ENCODE peak calls at places on chromosomes 6 and 20, in nine cellular contexts. E is ovary; W is neural progenitor cell; J is naive thymus-derived CD4-positive, alpha-beta T cell; V is GM23338; P is psoas muscle; K is H9; O is adrenal gland; R is RWPE2. S is an unnamed sample. For H3K4me1 and H3K27me3, the result is how much of the 10 kb centered on the place peaks cover.

GRCh38 chr6:169647637-169648036 is 54.2 kb downstream of the WDR27 start:
- DNase-seq in W (no peak), V (no peak), J (no peak), R (no peak), P (no peak), K (no peak), E (no peak), O (no peak), S (no peak)

GRCh38 chr20:13418263-13419229 is 197.5 kb downstream of the ISM1 start:
- DNase-seq in P (no peak), R (no peak), E (no peak), O (no peak), W (no peak), V (no peak), K (no peak), J (no peak), S (no peak)

GRCh38 chr6:79964607-79965081 is 17.3 kb upstream of the ELOVL4 start:
- DNase-seq in P (no peak), E (no peak), J (no peak), V (no peak), R (no peak), W (no peak), O (no peak), K (no peak), S (no peak)

GRCh38 chr20:50724112-50724724 is 7.2 kb upstream of the PARD6B start:
- DNase-seq in W (no peak), J (no peak), P (no peak), O (no peak), E (peak), K (no peak), V (no peak), R (peak), S (no peak)

GRCh38 chr6:43635387-43636311 is at the start of gene MAD2L1BP:
- DNase-seq in V (peak), K (peak), R (peak), W (peak), P (peak), O (peak), E (peak), J (peak), S (no peak)

GRCh38 chr20:19947611-19948264 is 69.4 kb upstream of the NAA20 start:
- DNase-seq in R (no peak), E (no peak), V (peak), J (no peak), K (peak), P (no peak), W (no peak), O (no peak), S (no peak)

GRCh38 chr6:73262701-73263569 is at the start of gene KHDC1:
- DNase-seq in O (peak), R (no peak), P (peak), K (peak), W (peak), V (peak), E (peak), J (peak), S (peak)

GRCh38 chr6:52724406-52725121 is 38.7 kb downstream of the GSTA2 start:
- DNase-seq in K (peak), V (peak), R (no peak), W (peak), P (peak), E (no peak), O (peak), J (peak), S (no peak)

GRCh38 chr20:59526242-59527225 is 77.8 kb upstream of the PHACTR3 start:
- DNase-seq in V (peak), W (peak), J (no peak), R (peak), P (no peak), O (no peak), E (no peak), K (peak), S (no peak)

GRCh38 chr6:150924808-150925654 is 59.5 kb downstream of the MTHFD1L start:
- DNase-seq in O (no peak), P (no peak), V (peak), E (no peak), W (no peak), R (no peak), J (no peak), K (no peak), S (no peak)

GRCh38 chr6:25138697-25139051 is 140.5 kb upstream of the CARMIL1 start:
- DNase-seq in E (no peak), O (no peak), R (no peak), V (no peak), J (peak), K (no peak), P (no peak), W (no peak), S (peak)

GRCh38 chr6:32329141-32329540 is 42.6 kb downstream of the TSBP1 start:
- DNase-seq in K (no peak), E (no peak), V (no peak), O (no peak), R (no peak), J (no peak), P (no peak), W (no peak), S (no peak)

GRCh38 chr6:15796130-15796766 is 133.4 kb upstream of the DTNBP1 start:
- DNase-seq in W (no peak), P (peak), V (no peak), R (no peak), O (no peak), K (no peak), J (no peak), E (no peak), S (no peak)

GRCh38 chr6:36666726-36667591 is 11.6 kb upstream of the CDKN1A start:
- DNase-seq in V (peak), J (no peak), O (peak), W (peak), K (peak), R (peak), P (peak), E (peak), S (peak)

GRCh38 chr6:379367-380181 is 12.0 kb upstream of the IRF4 start:
- DNase-seq in E (no peak), O (no peak), P (no peak), J (no peak), V (no peak), R (peak), K (peak), W (no peak), S (no peak)

GRCh38 chr6:146775227-146775626 is 176.5 kb downstream of the ADGB start:
- DNase-seq in W (no peak), P (no peak), J (peak), E (no peak), R (no peak), K (no peak), V (peak), O (no peak), S (no peak)

GRCh38 chr20:1505871-1506270 is 14.7 kb upstream of the SIRPB2 start:
- DNase-seq in K (no peak), P (no peak), R (no peak), V (no peak), W (no peak), O (no peak), E (no peak), J (no peak), S (peak)

GRCh38 chr6:152094992-152095592 is 287.6 kb downstream of the ESR1 start:
- DNase-seq in P (peak), V (no peak), W (no peak), R (peak), J (no peak), O (peak), K (peak), E (peak), S (peak)

GRCh38 chr6:79613912-79614311 is 17.2 kb upstream of the SH3BGRL2 start:
- DNase-seq in R (no peak), W (no peak), J (no peak), K (no peak), E (no peak), V (no peak), P (no peak), O (no peak), S (no peak)

GRCh38 chr20:62284448-62284847 is 18.3 kb upstream of the ADRM1 start:
- DNase-seq in O (no peak), R (no peak), K (no peak), V (no peak), W (no peak), P (no peak), J (no peak), E (no peak), S (no peak)

GRCh38 chr20:39097889-39098288 is 135.7 kb downstream of the DHX35 start:
- DNase-seq in R (no peak), P (no peak), W (no peak), K (no peak), J (no peak), V (no peak), O (no peak), E (no peak), S (no peak)

GRCh38 chr6:27617700-27618689 is 145.1 kb upstream of the ZNF184 start:
- DNase-seq in R (no peak), V (peak), K (peak), P (no peak), O (no peak), J (no peak), W (peak), E (no peak), S (no peak)

GRCh38 chr6:18264338-18265098 is at the start of gene DEK:
- DNase-seq in R (peak), E (peak), O (peak), P (peak), K (peak), J (peak), W (peak), V (peak), S (no peak)

GRCh38 chr6:18265099-18265372 is 706 bp upstream of the DEK start:
- DNase-seq in W (no peak), K (no peak), J (no peak), P (no peak), R (no peak), O (no peak), V (no peak), E (no peak), S (no peak)

GRCh38 chr6:18263561-18264337 is 581 bp downstream of the DEK start:
- DNase-seq in E (peak), P (peak), V (peak), O (peak), K (no peak), W (no peak), J (peak), R (no peak), S (peak)

GRCh38 chr6:18261877-18262276 is 2.5 kb downstream of the DEK start:
- DNase-seq in E (no peak), K (no peak), O (no peak), P (no peak), W (peak), J (no peak), R (no peak), V (no peak), S (no peak)

DNA sequence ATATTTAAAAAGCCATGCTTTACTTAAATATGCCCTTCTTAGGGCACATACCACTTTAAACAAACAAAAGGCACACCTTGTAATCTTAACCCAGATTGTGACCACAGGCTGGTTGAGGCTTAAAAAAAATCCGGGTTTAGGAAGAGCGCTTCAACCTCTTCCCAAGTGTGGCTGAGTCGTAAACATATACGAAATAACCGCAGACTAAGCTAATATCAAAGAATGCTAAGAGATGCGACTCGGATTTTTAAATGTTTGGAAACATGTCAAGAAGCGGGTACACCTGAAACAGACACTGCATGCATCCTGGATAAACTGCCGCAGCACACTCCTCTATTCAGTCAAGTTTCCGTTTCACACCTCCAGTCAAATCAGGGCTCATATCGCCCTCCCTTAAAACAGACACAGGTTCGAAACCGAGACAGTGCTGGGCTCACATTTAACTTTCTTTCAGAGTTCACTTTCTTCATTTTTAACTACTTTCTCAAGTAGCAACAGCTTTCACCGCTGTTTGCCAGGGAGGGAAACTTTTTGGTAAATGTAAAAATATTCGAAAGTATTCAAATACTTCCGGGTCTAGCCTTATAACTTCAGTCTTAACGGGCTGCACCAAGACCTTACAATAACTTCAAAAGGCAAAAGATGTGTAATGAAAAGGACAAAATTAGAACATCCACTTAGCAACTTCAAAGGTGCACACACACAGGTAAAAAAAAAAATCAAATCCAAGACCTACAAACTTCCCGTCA is 1.3 kb downstream of the DEK start:
- DNase-seq in W (peak), E (no peak), J (peak), K (no peak), O (no peak), P (no peak), R (no peak), V (no peak), S (no peak)
- H3K4me1 ChIP-seq in W (under half), E (under half), J (under half), K (under half), O (under half), P (half or more), R (under half), V (under half), S (under half)

DNA sequence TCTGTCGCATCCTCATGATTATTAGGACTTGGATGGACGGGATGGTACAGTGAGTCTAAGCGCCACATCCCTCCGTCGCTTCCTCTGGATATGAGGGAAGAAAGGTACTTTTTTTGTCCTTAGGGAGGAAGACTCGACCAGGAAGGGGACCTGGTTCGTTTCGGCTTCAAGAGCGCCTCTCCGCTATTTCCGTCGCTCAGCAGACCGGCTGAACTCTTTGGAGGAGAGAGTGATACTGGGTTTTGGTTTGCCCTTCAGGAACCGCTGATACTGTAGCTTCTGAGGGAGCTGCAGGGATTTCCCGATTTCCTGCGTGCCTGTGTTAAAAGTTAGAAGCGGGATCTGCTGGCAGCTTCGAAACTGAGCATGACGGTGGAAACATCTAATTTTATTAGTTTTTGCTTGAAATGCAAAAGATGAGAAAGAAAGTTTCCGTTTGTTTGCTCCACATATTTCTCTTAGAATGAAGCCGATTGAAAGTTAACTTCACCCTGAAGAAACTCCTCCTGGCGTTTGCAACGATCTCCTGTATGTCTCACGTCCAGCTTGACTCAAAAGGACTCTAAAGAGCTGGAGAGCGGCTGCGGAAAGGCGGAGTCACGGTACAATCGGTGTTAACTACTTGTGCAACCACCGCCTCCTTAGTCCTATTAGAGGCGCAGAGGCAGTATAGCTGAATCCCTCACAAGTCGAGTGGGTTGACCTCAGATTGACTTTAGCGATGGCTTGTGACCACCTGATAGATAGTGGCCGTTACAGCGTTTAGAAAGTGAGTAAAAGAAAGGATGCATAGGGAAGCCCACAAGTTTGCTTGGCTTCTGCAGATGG is 129.4 kb downstream of the TRIM27 start:
- DNase-seq in J (no peak), P (no peak), E (no peak), K (peak), W (peak), R (no peak), O (no peak), V (peak), S (no peak)
- H3K27me3 ChIP-seq in J (under half), P (under half), E (under half), K (under half), W (half or more), R (under half), O (half or more), V (under half), S (under half)

GRCh38 chr6:71351190-71351589 is 62.6 kb downstream of the OGFRL1 start:
- DNase-seq in E (no peak), J (no peak), P (no peak), V (no peak), O (no peak), W (no peak), R (no peak), K (no peak), S (no peak)
- H3K27ac ChIP-seq in E (no peak), J (no peak), P (no peak), V (no peak), O (peak), W (no peak), R (no peak), K (no peak), S (no peak)

GRCh38 chr6:166343157-166343502 is 785 bp upstream of the SFT2D1 start:
- DNase-seq in R (no peak), K (no peak), P (no peak), E (no peak), W (no peak), J (no peak), V (no peak), O (no peak), S (peak)

GRCh38 chr6:166341464-166341863 is 881 bp downstream of the SFT2D1 start:
- DNase-seq in V (no peak), P (no peak), R (no peak), K (no peak), E (no peak), J (peak), W (no peak), O (no peak), S (no peak)

GRCh38 chr6:166344240-166344639 is 1.9 kb upstream of the SFT2D1 start:
- DNase-seq in W (no peak), O (no peak), J (no peak), V (peak), P (no peak), E (no peak), K (no peak), R (no peak), S (no peak)

GRCh38 chr6:166342293-166343156 is at the start of gene SFT2D1:
- DNase-seq in O (peak), V (peak), K (peak), E (peak), R (peak), W (peak), P (peak), J (peak), S (no peak)

GRCh38 chr6:166341915-166342292 is 441 bp downstream of the SFT2D1 start:
- DNase-seq in R (no peak), K (no peak), W (peak), J (no peak), E (no peak), P (no peak), O (peak), V (peak), S (no peak)
- H3K4me1 ChIP-seq in R (under half), K (under half), W (under half), J (under half), E (under half), P (under half), O (under half), V (under half), S (under half)

DNA sequence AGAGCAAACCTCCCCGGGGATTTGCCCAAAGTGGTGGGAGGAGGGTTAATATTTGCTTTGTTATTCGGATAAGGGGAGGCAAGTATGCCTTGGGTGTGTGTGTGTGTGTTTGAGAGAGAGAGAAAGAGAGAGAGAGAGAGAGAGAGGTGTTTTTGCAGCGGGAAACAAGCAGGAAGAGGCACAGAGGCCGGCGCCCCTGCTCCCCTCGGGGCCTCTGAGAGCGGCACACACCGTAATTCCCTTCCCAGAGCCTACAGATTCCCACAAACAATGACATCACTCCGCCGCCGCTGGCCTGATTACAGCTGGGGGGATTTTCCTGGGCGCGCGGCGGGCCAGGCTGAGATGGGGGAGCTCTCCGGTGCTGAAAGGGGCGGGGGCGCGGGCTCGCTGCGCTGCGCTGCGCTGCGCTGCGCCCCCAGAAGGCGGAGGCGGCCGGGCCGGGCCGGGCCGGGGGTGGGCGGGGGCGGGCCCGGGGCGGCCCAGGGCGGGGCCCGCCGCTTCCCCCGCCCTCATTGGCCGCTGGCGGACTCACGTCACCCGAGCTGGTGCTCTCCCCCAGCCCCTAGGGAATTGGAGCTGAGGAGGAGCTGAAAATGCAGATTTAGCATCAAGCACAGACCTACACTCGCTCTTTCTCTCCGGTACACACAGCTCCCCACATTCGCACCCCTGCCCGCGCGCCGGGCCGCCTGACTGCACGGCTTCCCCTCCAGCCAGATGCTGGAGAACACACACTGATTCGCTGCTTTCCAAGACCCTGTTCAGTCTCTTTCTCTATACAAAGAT is at the start of gene PCSK2:
- DNase-seq in R (no peak), E (peak), W (peak), J (no peak), V (peak), P (peak), O (peak), K (peak), S (no peak)
- H3K27me3 ChIP-seq in R (half or more), E (under half), W (half or more), J (under half), V (half or more), P (under half), O (under half), K (under half), S (half or more)

DNA sequence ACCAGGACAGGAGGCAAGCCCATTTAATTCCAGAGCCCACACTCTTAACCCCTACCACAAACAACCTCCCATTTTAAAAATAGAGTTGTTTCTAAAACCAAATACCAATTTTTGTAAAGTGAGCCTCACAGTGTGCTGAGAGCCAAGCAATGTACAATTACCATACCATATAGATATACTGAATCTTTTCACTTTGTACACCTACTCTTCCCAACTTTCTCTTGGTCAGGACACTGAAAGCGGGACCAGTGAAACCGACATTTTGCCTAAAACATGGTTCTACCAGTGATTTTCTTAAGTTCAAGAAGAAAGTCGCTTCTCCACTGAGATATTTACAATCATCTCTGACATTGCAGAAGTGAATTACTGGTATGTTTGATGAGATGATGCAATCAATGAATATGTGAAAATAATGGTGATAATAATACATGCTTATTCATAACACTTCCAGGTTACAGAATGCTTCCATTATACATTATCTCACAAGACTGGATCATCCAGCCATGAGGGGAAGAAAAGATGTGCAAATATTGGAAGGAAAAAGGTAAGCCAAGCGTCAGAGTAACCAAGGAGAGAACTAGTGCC is 74.1 kb downstream of the HIVEP2 start:
- DNase-seq in W (no peak), O (no peak), J (no peak), E (no peak), V (no peak), R (no peak), P (no peak), K (no peak), S (no peak)
- H3K27ac ChIP-seq in W (no peak), O (no peak), J (no peak), E (no peak), V (no peak), R (no peak), P (peak), K (no peak), S (peak)

GRCh38 chr6:141118991-141119390 is 1013.7 kb upstream of the GJE1 start:
- DNase-seq in R (no peak), W (no peak), J (no peak), E (no peak), P (no peak), V (no peak), K (no peak), O (no peak), S (no peak)
- H3K4me1 ChIP-seq in R (under half), W (under half), J (under half), E (under half), P (under half), V (under half), K (under half), O (under half), S (under half)

GRCh38 chr20:57686931-57687652 is 22.7 kb downstream of the PMEPA1 start:
- DNase-seq in V (no peak), O (no peak), R (no peak), J (no peak), E (no peak), K (no peak), W (no peak), P (no peak), S (peak)
- H3K27me3 ChIP-seq in V (under half), O (under half), R (under half), J (under half), E (under half), K (under half), W (under half), P (under half), S (under half)

S was measured in foreskin keratinocyte.